ENCODE peak calls at places on chromosome 4, in eight cellular contexts. O, B, Y, Z, W, H, U and M are unnamed samples.

GRCh38 chr4:144903953-144904711 is 193.9 kb downstream of the ANAPC10 start:
- DNase-seq in H (no peak), O (no peak), U (no peak), W (no peak), Y (no peak), Z (peak), B (no peak), M (no peak)

GRCh38 chr4:53183754-53184153 is 182.1 kb downstream of the SCFD2 start:
- DNase-seq in U (no peak), Y (no peak), B (no peak), O (no peak), W (no peak), H (no peak), Z (peak), M (no peak)

GRCh38 chr4:40321671-40322131 is 13.4 kb upstream of the CHRNA9 start:
- DNase-seq in U (no peak), Y (no peak), W (no peak), Z (peak), H (no peak), O (no peak), B (no peak), M (no peak)

GRCh38 chr4:19844436-19844835 is 407.3 kb upstream of the SLIT2 start:
- DNase-seq in Z (peak), U (no peak), H (no peak), O (no peak), Y (no peak), B (no peak), W (no peak), M (no peak)

GRCh38 chr4:3291969-3292570 is 751 bp upstream of the RGS12 start:
- DNase-seq in Y (peak), O (peak), U (peak), Z (peak), B (peak), W (peak), H (peak), M (peak)

GRCh38 chr4:55722132-55722531 is 86.0 kb upstream of the NMU start:
- DNase-seq in H (no peak), Y (no peak), B (no peak), U (no peak), O (no peak), W (no peak), Z (no peak), M (no peak)

GRCh38 chr4:99405433-99406115 is 29.6 kb downstream of the ADH7 start:
- DNase-seq in B (peak), U (peak), Z (peak), W (peak), O (peak), H (peak), Y (peak), M (peak)

GRCh38 chr4:169070071-169070894 is 60.2 kb upstream of the CBR4 start:
- DNase-seq in Z (peak), H (peak), B (peak), W (peak), Y (no peak), U (no peak), O (peak), M (no peak)

GRCh38 chr4:143256456-143256855 is 71.7 kb downstream of the USP38 start:
- DNase-seq in U (no peak), Y (no peak), H (no peak), B (no peak), O (no peak), W (no peak), Z (no peak), M (no peak)

GRCh38 chr4:47798165-47798564 is 39.7 kb downstream of the CORIN start:
- DNase-seq in H (no peak), Y (no peak), W (no peak), O (no peak), Z (no peak), B (no peak), U (no peak), M (no peak)

DNA sequence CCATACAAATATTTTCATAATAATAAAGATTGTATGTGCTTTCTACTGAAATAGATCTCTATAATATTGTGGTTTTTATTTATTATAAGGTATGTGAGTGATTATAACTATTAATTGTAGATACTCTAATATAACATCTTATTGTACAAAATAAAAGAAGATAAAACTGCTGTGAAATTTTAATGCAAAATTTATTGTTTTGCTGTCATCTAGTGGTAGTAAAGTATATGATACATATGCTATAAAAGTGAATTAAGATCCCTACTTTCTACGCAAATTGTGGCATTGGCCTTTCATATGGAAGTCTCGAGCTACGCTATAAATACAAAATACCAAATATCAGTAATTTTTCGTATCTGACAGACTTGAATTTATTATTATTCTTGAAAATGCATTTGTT is 19.3 kb downstream of the YIPF7 start:
- DNase-seq in H (no peak), Z (no peak), W (no peak), O (no peak), U (no peak), Y (no peak), B (no peak), M (no peak)
- TF ChIP-seq CTCF in H (no peak), Z (peak), W (no peak), O (peak), U (no peak), Y (peak), B (no peak), M (no peak)

GRCh38 chr4:138919094-138919936 is 96.3 kb upstream of the NOCT start:
- DNase-seq in Z (peak), B (peak), H (peak), Y (peak), U (peak), O (peak), W (no peak), M (peak)
- TF ChIP-seq CTCF in Z (peak), B (peak), H (peak), Y (peak), U (peak), O (peak), W (no peak), M (peak)

GRCh38 chr4:6875431-6875831 is 34.2 kb upstream of the TBC1D14 start:
- DNase-seq in Z (no peak), B (no peak), O (no peak), H (no peak), U (no peak), W (no peak), Y (no peak), M (no peak)

GRCh38 chr4:6869944-6870343 is 39.7 kb upstream of the TBC1D14 start:
- DNase-seq in Y (no peak), Z (no peak), U (peak), W (no peak), B (no peak), O (no peak), H (no peak), M (no peak)

GRCh38 chr4:6873792-6874461 is 35.7 kb upstream of the TBC1D14 start:
- DNase-seq in Z (peak), W (peak), H (peak), Y (peak), U (peak), O (peak), B (peak), M (no peak)

GRCh38 chr4:6876440-6876839 is 33.2 kb upstream of the TBC1D14 start:
- DNase-seq in Z (peak), Y (no peak), H (no peak), W (no peak), U (no peak), O (no peak), B (no peak), M (no peak)

GRCh38 chr4:6873291-6873690 is 36.3 kb upstream of the TBC1D14 start:
- DNase-seq in O (no peak), H (no peak), W (no peak), B (no peak), Y (no peak), Z (peak), U (no peak), M (no peak)
- TF ChIP-seq CTCF in O (no peak), H (no peak), W (no peak), B (no peak), Y (no peak), Z (peak), U (peak), M (no peak)

DNA sequence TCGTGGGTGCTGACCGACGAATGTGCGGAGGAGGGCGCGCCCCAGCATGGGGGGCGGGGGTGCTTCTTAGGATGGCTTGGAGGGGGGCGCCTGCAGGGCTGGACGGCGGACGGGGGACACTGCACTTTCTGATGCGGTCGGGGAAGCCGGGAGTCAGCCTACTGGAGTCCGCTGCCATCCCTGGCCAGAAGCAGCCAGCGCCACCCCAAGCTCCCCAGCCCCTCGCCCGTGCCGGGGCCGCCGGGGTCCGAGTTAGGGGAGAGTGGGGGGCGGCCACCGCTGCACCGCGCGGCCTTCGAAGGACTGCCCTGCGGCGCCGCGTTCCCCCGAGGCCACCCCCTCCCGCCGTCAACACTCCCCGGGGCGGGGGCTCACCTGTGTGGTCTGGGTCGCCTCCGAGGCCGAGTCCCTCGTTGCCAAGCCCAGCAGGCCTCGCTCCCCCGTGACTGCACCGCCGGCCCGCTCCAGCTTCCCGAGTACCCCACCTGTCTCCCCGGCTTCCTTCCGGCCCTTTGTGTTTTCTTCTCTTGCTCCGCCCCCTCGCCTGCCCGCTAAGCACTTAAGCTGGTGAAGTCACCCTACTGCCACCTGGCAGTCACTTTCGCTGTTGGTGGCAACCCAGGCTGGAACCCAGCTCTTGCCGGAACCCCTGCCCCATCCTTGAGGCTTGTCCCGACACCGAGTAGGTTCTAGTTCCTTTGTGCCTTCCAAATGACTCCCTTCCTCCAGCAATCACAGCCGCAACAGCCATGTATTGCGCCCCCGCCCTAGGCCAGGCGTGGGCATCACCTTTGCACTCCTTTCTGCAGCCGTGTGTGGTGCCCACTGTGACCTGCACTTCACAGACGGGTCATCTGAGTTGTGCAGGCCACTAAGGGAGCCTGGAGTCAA is at the start of gene OCIAD2:
- DNase-seq in H (peak), O (peak), U (no peak), W (peak), B (peak), Y (peak), Z (peak), M (no peak)
- TF ChIP-seq CTCF in H (peak), O (no peak), U (no peak), W (no peak), B (peak), Y (peak), Z (no peak), M (no peak)

GRCh38 chr4:189090174-189090814 is 850.4 kb upstream of the FRG1 start:
- DNase-seq in W (no peak), H (peak), B (no peak), O (peak), Z (no peak), Y (no peak), U (no peak), M (no peak)
- TF ChIP-seq CTCF in W (no peak), H (peak), B (no peak), O (peak), Z (no peak), Y (peak), U (no peak), M (peak)

DNA sequence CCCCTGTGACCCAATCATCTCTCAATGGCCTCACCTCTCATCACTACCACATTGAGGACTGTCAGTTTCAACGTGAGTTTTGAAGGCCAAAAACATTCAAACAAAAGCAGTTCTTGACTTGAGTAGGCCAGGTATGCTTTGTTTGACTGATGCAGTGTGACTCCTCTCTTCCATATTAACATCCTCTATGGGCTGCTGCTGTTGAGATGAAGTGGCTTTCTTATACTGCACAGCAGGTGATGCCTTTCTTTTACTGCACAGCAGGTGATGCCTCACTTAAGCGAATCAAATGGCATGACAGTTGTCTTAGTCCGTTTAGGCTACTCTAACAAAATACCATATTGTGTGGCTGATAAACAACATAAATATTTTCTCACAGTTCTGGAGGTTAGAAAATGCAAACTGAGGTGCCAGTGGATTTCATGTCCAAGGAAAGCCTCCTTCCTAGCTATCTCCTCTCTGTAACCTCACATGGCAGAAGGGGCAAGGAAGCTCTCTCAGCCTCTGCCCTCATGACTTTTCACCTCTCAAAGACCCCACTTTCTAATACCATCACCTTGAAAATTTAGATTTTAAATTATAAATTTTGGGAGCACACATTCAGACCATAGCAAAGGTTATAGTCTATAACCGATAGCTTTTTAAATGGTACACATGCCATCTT is 2267.9 kb upstream of the AGA start:
- DNase-seq in Y (no peak), U (no peak), W (no peak), O (no peak), B (no peak), H (peak), Z (no peak), M (no peak)
- TF ChIP-seq CTCF in Y (no peak), U (no peak), W (no peak), O (no peak), B (no peak), H (no peak), Z (no peak), M (no peak)

GRCh38 chr4:71494539-71494938 is 155.7 kb downstream of the SLC4A4 start:
- DNase-seq in U (no peak), O (no peak), H (no peak), Z (no peak), B (no peak), W (no peak), Y (no peak), M (no peak)
- TF ChIP-seq CTCF in U (no peak), O (no peak), H (peak), Z (no peak), B (no peak), W (no peak), Y (no peak), M (no peak)

DNA sequence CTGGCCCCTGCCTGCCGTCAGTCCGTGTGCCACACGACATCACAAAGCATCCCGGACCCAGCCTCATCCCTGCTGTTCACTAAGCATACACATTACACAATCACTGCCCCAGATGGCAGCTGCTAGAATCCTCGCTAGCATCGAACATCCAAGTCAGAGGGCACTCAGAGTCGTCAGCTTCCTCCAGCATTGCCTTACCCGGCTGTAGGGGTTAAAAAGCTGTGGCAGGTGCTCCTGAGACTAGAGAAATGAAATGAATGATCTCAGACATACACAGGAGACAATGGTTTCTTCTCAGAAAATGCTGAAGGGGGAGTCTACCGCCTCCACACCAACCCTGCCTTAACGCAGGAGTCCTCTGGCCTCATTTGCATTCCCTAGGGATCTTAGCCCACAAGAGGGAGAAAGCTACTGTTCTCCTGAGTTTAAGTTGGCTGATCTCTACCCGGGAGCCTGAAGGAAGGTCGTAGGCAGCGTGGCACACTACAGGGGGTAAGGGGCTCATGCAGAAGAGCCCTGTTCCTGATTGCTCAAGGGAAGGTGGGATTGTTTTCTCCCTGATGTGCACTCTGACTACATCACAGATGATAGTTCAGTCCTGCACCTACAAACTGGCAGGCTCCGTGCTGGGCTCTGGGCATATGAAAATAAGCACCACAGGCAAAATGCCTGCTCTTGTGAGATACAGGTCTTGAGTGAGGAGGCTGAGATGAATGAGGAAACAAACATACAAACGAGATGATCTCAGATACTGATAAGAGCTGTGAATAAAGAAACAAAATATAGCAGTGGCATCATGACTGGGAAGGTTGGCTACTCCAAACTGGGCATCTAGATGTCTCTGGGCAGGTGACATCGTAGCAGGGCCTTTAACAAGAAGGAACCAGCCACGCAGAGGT is 2.6 kb upstream of the KIAA0232 start:
- DNase-seq in H (peak), W (peak), Z (peak), O (no peak), Y (no peak), B (peak), U (no peak), M (no peak)
- TF ChIP-seq CTCF in H (peak), W (no peak), Z (peak), O (no peak), Y (no peak), B (no peak), U (no peak), M (no peak)

GRCh38 chr4:122928930-122929329 is 6.5 kb upstream of the NUDT6 start:
- DNase-seq in W (no peak), H (no peak), Z (no peak), O (no peak), Y (no peak), U (no peak), B (no peak), M (no peak)

GRCh38 chr4:122932763-122933162 is 10.4 kb upstream of the NUDT6 start:
- DNase-seq in W (no peak), Y (no peak), B (no peak), Z (no peak), H (no peak), U (no peak), O (no peak), M (no peak)

GRCh38 chr4:122930877-122931276 is 8.5 kb upstream of the NUDT6 start:
- DNase-seq in U (no peak), H (no peak), W (no peak), Y (no peak), B (no peak), O (peak), Z (peak), M (no peak)
- TF ChIP-seq CTCF in U (peak), H (peak), W (no peak), Y (peak), B (peak), O (peak), Z (peak), M (peak)